ENCODE peak calls at places on chromosomes 6 and 20, in six cellular contexts. X is posterior vena cava; K is H7; F is stimulated activated CD8-positive, alpha-beta memory T cell treated with anti-CD3 and anti-CD28 coated beads, Interleukin-12 subunit alpha, Interleukin-12 subunit beta, amount 100 ng/mL, for 4 hours; J is LoVo; L is NCI-H1092. C is an unnamed sample.

GRCh38 chr6:46331461-46331860 is 159.8 kb downstream of the RCAN2 start:
- DNase-seq in X (no peak), L (no peak), F (no peak), K (no peak), J (no peak), C (no peak)

GRCh38 chr6:166546653-166547052 is 39.8 kb downstream of the RAMACL start:
- DNase-seq in F (no peak), K (no peak), X (peak; percentile 19), J (no peak), L (no peak), C (no peak)

GRCh38 chr6:128463942-128464341 is 56.5 kb downstream of the PTPRK start:
- DNase-seq in L (no peak), F (no peak), K (no peak), X (no peak), J (peak; percentile 21), C (no peak)

GRCh38 chr6:159815410-159815809 is 15.3 kb downstream of the PNLDC1 start:
- DNase-seq in K (no peak), F (no peak), X (no peak), J (no peak), L (no peak), C (no peak)

GRCh38 chr20:3121955-3122610 is 37.6 kb upstream of the AVP start:
- DNase-seq in F (no peak), K (no peak), X (peak; percentile 54), L (no peak), J (no peak), C (no peak)

GRCh38 chr20:62159835-62160234 is 16.3 kb downstream of the SS18L1 start:
- DNase-seq in K (no peak), F (peak; percentile 24), L (no peak), X (no peak), J (no peak), C (no peak)

GRCh38 chr6:13487122-13488014 is at the start of gene GFOD1:
- DNase-seq in J (peak; percentile 88), F (peak; percentile 78), K (peak; percentile 97), X (peak; percentile 96), L (peak; percentile 14), C (peak; percentile 85)

GRCh38 chr6:110534731-110535164 is 58.3 kb upstream of the SLC22A16 start:
- DNase-seq in X (no peak), F (no peak), K (no peak), J (no peak), L (no peak), C (peak; percentile 74)

GRCh38 chr6:4599924-4600323 is 176.3 kb upstream of the CDYL start:
- DNase-seq in F (no peak), L (no peak), K (no peak), X (no peak), J (no peak), C (peak; percentile 9)

GRCh38 chr20:34115232-34115631 is 3.2 kb upstream of the EIF2S2 start:
- DNase-seq in X (no peak), K (no peak), L (no peak), F (no peak), J (no peak), C (no peak)

GRCh38 chr20:47929368-47930115 is 144.3 kb upstream of the SULF2 start:
- DNase-seq in K (no peak), X (no peak), J (no peak), F (no peak), L (no peak), C (peak; percentile 24)

GRCh38 chr6:128599036-128599435 is 78.6 kb upstream of the PTPRK start:
- DNase-seq in L (no peak), F (no peak), J (no peak), X (no peak), K (no peak), C (no peak)

GRCh38 chr6:45679163-45679562 is 301.4 kb upstream of the SUPT3H start:
- DNase-seq in L (no peak), X (no peak), F (no peak), J (no peak), K (no peak), C (no peak)

GRCh38 chr20:38863024-38863851 is 57.7 kb downstream of the PPP1R16B start:
- DNase-seq in X (peak; percentile 30), F (peak; percentile 44), K (no peak), J (no peak), L (no peak), C (no peak)

GRCh38 chr6:112560651-112561050 is 213.5 kb downstream of the RFPL4B start:
- DNase-seq in K (no peak), J (no peak), L (no peak), X (no peak), F (no peak), C (peak; percentile 3)

GRCh38 chr20:15039088-15039762 is 701.8 kb upstream of the FLRT3 start:
- DNase-seq in L (no peak), J (peak; percentile 34), X (no peak), K (no peak), F (no peak), C (no peak)

GRCh38 chr20:10532351-10532750 is 97.2 kb downstream of the SLX4IP start:
- DNase-seq in J (no peak), X (no peak), L (no peak), K (no peak), F (no peak), C (no peak)

GRCh38 chr20:4384961-4385360 is 336.7 kb upstream of the PRND start:
- DNase-seq in L (no peak), X (no peak), J (no peak), F (no peak), K (no peak), C (no peak)

GRCh38 chr20:14986026-14986655 is 648.7 kb upstream of the FLRT3 start:
- DNase-seq in L (peak; percentile 11), X (no peak), J (peak; percentile 90), K (no peak), F (no peak), C (peak; percentile 77)

GRCh38 chr20:45070932-45071632 is 29.8 kb downstream of the KCNS1 start:
- DNase-seq in L (no peak), F (no peak), K (no peak), J (no peak), X (no peak), C (no peak)

GRCh38 chr20:11982289-11982957 is 64.7 kb downstream of the BTBD3 start:
- DNase-seq in F (no peak), J (peak; percentile 5), X (no peak), L (no peak), K (no peak), C (peak; percentile 76)

GRCh38 chr6:108364470-108364869 is 69.6 kb downstream of the AFG1L start:
- DNase-seq in L (no peak), J (no peak), X (no peak), K (no peak), F (no peak), C (no peak)

GRCh38 chr6:70790483-70790882 is 122.8 kb downstream of the SMAP1 start:
- DNase-seq in L (no peak), K (no peak), X (no peak), F (no peak), J (no peak), C (no peak)

GRCh38 chr20:17648782-17649730 is 33.0 kb downstream of the RRBP1 start:
- DNase-seq in L (peak; percentile 53), K (peak; percentile 93), X (peak; percentile 76), F (no peak), J (no peak), C (peak; percentile 53)

GRCh38 chr20:17014217-17014616 is 212.6 kb upstream of the PCSK2 start:
- DNase-seq in X (no peak), F (no peak), K (no peak), L (no peak), J (no peak), C (no peak)

GRCh38 chr6:133972388-133972787 is 19.4 kb downstream of the TBPL1 start:
- DNase-seq in X (no peak), L (no peak), F (no peak), J (no peak), K (no peak), C (no peak)

GRCh38 chr6:41336824-41337223 is 1.4 kb downstream of the NCR2 start:
- DNase-seq in F (no peak), L (peak; percentile 19), X (no peak), J (no peak), K (no peak), C (no peak)

GRCh38 chr6:114227944-114228343 is 114.9 kb downstream of the HS3ST5 start:
- DNase-seq in X (no peak), K (no peak), J (no peak), L (no peak), F (no peak), C (no peak)

GRCh38 chr6:28675600-28675999 is 149.9 kb downstream of the GPX5 start:
- DNase-seq in L (no peak), F (no peak), K (no peak), J (no peak), X (no peak), C (no peak)